ENCODE peak calls at places on chromosomes 3 and 15, in five cellular contexts. W is heart right ventricle; E is naive thymus-derived CD8-positive, alpha-beta T cell; L is activated CD4-positive, alpha-beta T cell treated with anti-CD3 and anti-CD28 coated beads for 36 hours; I is CD4-positive, CD25-positive, alpha-beta regulatory T cell. H is an unnamed sample.

GRCh38 chr3:98956008-98956407 is 54.5 kb upstream of the DCBLD2 start:
- ATAC-seq in W (no peak), I (no peak), E (no peak), L (no peak), H (no peak)

GRCh38 chr15:31032959-31033358 is 41.5 kb upstream of the MTMR10 start:
- ATAC-seq in E (no peak), W (peak; percentile 70), I (no peak), L (no peak), H (no peak)

GRCh38 chr15:100692259-100692658 is 89.9 kb downstream of the ASB7 start:
- ATAC-seq in L (no peak), W (no peak), E (no peak), I (no peak), H (no peak)

GRCh38 chr15:72979754-72980153 is 72.5 kb upstream of the NEO1 start:
- ATAC-seq in W (no peak), E (no peak), L (no peak), I (no peak), H (no peak)

GRCh38 chr3:51617597-51617996 is 53.5 kb upstream of the TEX264 start:
- ATAC-seq in E (no peak), L (no peak), I (no peak), W (no peak), H (no peak)

GRCh38 chr3:129370248-129370964 is 58.0 kb downstream of the EFCAB12 start:
- ATAC-seq in I (no peak), W (no peak), L (no peak), E (no peak), H (no peak)

GRCh38 chr15:51274956-51275355 is 63.4 kb downstream of the CYP19A1 start:
- ATAC-seq in W (no peak), L (peak; percentile 16), I (no peak), E (no peak), H (no peak)

GRCh38 chr3:58560771-58561311 is 16.4 kb downstream of the FAM107A start:
- ATAC-seq in L (no peak), E (no peak), W (no peak), I (no peak), H (no peak)

GRCh38 chr3:172201136-172201989 is 162.0 kb downstream of the FNDC3B start:
- ATAC-seq in I (no peak), W (peak; percentile 91), L (no peak), E (no peak), H (no peak)

GRCh38 chr3:189641776-189642175 is 10.6 kb downstream of the TP63 start:
- ATAC-seq in W (no peak), L (peak; percentile 47), I (no peak), E (no peak), H (no peak)

GRCh38 chr3:58135712-58136543 is 74.8 kb downstream of the DNASE1L3 start:
- ATAC-seq in E (no peak), W (peak; percentile 81), I (no peak), L (no peak), H (no peak)

GRCh38 chr3:183815951-183816475 is 9.4 kb downstream of the MAP6D1 start:
- ATAC-seq in W (no peak), E (peak; percentile 50), I (no peak), L (no peak), H (peak; percentile 14)

GRCh38 chr3:30689202-30689641 is 82.8 kb downstream of the TGFBR2 start:
- ATAC-seq in E (peak; percentile 34), W (peak; percentile 25), I (peak; percentile 48), L (peak; percentile 63), H (no peak)

GRCh38 chr3:43260412-43260811 is 25.9 kb upstream of the SNRK start:
- ATAC-seq in E (no peak), W (no peak), L (no peak), I (no peak), H (no peak)

GRCh38 chr3:52554026-52554755 is 17.8 kb downstream of the UQCC5 start:
- ATAC-seq in L (no peak), W (no peak), I (no peak), E (no peak), H (no peak)

GRCh38 chr3:94011208-94011842 is 17.1 kb downstream of the STX19 start:
- ATAC-seq in E (no peak), I (no peak), L (peak; percentile 92), W (no peak), H (no peak)

GRCh38 chr15:89577776-89578115 is 2.5 kb downstream of the TICRR start:
- ATAC-seq in I (no peak), E (no peak), W (no peak), L (no peak), H (no peak)

GRCh38 chr3:137792633-137793271 is 28.6 kb downstream of the SOX14 start:
- ATAC-seq in L (no peak), I (no peak), E (no peak), W (no peak), H (no peak)

GRCh38 chr15:45536951-45537350 is 14.4 kb upstream of the SLC30A4 start:
- ATAC-seq in L (no peak), E (no peak), I (no peak), W (no peak), H (no peak)

GRCh38 chr3:158739661-158740060 is 7.4 kb upstream of the RARRES1 start:
- ATAC-seq in L (no peak), E (no peak), W (no peak), I (no peak), H (no peak)